ENCODE peak calls at places on chromosomes 1 and 21, in seven cellular contexts. Q is left ventricle myocardium inferior; G is brain microvascular endothelial cell; O is colonic mucosa; A is activated T-helper 1 cell treated with anti-CD3 and anti-CD28 coated beads, Interleukin-12 subunit alpha, Interleukin-12 subunit beta, Interleukin-2, Interleukin-4 antibody, amounts not matched to agents 30 ng/mL and 10 ng/mL and 1 ng/mL, durations not matched to agents 14 hours and 24 hours and 36 hours; U is AG09309; E is LoVo. Z is an unnamed sample.

GRCh38 chr1:65174585-65174984 is 26.6 kb downstream of the AK4 start:
- DNase-seq in Q (peak; percentile 57), G (peak; percentile 98), A (no peak), E (peak; percentile 52), O (no peak), U (peak; percentile 92), Z (peak; percentile 100)

GRCh38 chr1:223720987-223721591 is 8.8 kb downstream of the CAPN2 start:
- DNase-seq in U (peak; percentile 82), E (no peak), Q (no peak), O (peak; percentile 83), G (peak; percentile 85), A (no peak), Z (peak; percentile 99)

GRCh38 chr1:74586253-74586897 is 74.0 kb upstream of the LRRC53 start:
- DNase-seq in Q (no peak), E (no peak), G (no peak), A (no peak), O (no peak), U (no peak), Z (no peak)

GRCh38 chr1:109331113-109331512 is 24.3 kb upstream of the MYBPHL start:
- DNase-seq in U (no peak), E (no peak), G (no peak), Q (no peak), O (no peak), A (no peak), Z (no peak)

GRCh38 chr21:38503588-38503987 is 5.3 kb upstream of the ERG start:
- DNase-seq in U (no peak), E (no peak), O (no peak), A (no peak), G (peak; percentile 79), Q (no peak), Z (no peak)

GRCh38 chr1:87136607-87137341 is 191.9 kb upstream of the LMO4 start:
- DNase-seq in E (no peak), O (no peak), U (no peak), G (no peak), Q (no peak), A (no peak), Z (no peak)

GRCh38 chr1:87077959-87078673 is 163.7 kb downstream of the HS2ST1 start:
- DNase-seq in U (no peak), G (no peak), O (no peak), A (no peak), E (no peak), Q (no peak), Z (no peak)

GRCh38 chr1:40783001-40783905 is at the start of gene KCNQ4:
- DNase-seq in O (peak; percentile 73), G (no peak), Q (peak; percentile 60), U (no peak), A (no peak), E (peak; percentile 62), Z (no peak)

GRCh38 chr1:59360170-59360569 is 63.3 kb downstream of the FGGY start:
- DNase-seq in Q (no peak), E (no peak), A (no peak), O (no peak), G (peak; percentile 67), U (peak; percentile 55), Z (peak; percentile 69)

GRCh38 chr1:181345146-181345545 is 138.2 kb upstream of the CACNA1E start:
- DNase-seq in G (no peak), O (no peak), U (no peak), Q (no peak), A (no peak), E (no peak), Z (no peak)

GRCh38 chr1:22910286-22910685 is 62.4 kb downstream of the LACTBL1 start:
- DNase-seq in A (no peak), G (no peak), Q (no peak), O (no peak), U (no peak), E (no peak), Z (no peak)

GRCh38 chr1:230753586-230754251 is 6.5 kb downstream of the CAPN9 start:
- DNase-seq in U (no peak), Q (peak; percentile 41), A (peak; percentile 26), E (no peak), G (no peak), O (peak; percentile 72), Z (no peak)

GRCh38 chr1:54883349-54884102 is 3.5 kb downstream of the DHCR24 start:
- DNase-seq in Q (no peak), E (no peak), O (no peak), G (no peak), A (no peak), U (no peak), Z (peak; percentile 87)

GRCh38 chr1:91546876-91547275 is 46.2 kb downstream of the CDC7 start:
- DNase-seq in E (no peak), O (no peak), U (no peak), Q (no peak), A (no peak), G (no peak), Z (peak; percentile 21)

GRCh38 chr1:101115112-101115511 is 89.5 kb upstream of the DPH5 start:
- DNase-seq in A (no peak), U (no peak), E (no peak), G (no peak), Q (no peak), O (no peak), Z (no peak)

GRCh38 chr1:110207831-110208230 is 2.3 kb upstream of the KCNC4 start:
- DNase-seq in O (peak; percentile 76), E (peak; percentile 61), A (peak; percentile 66), Q (peak; percentile 65), U (no peak), G (peak; percentile 30), Z (no peak)

Z was measured in renal cortical epithelial cell.